ENCODE peak calls at places on chromosomes 16 and 17, in nine cellular contexts. K is mucosa of descending colon, Y is heart right ventricle, A is left lung, V is K562, X is Panc1, B is right cardiac atrium, Q is heart left ventricle, D is body of pancreas. N is an unnamed sample.

GRCh38 chr17:17849147-17849820 is 12.5 kb upstream of the SREBF1 start:
- ATAC-seq in K (peak), Y (peak), A (peak), V (peak), X (peak), B (peak), Q (peak), D (peak), N (peak)

GRCh38 chr17:5730373-5730772 is 146.1 kb upstream of the NLRP1 start:
- ATAC-seq in K (no peak), Y (no peak), A (no peak), V (no peak), X (no peak), B (no peak), Q (no peak), D (no peak), N (no peak)

GRCh38 chr17:82106697-82107305 is 8.8 kb upstream of the FASN start:
- ATAC-seq in K (peak), Y (peak), A (peak), V (no peak), X (peak), B (peak), Q (no peak), D (peak), N (peak)

GRCh38 chr17:76188213-76189060 is 47.4 kb upstream of the FOXJ1 start:
- ATAC-seq in K (no peak), Y (no peak), A (no peak), V (peak), X (no peak), B (no peak), Q (no peak), D (no peak), N (no peak)

GRCh38 chr16:87822571-87822970 is 46.7 kb downstream of the SLC7A5 start:
- ATAC-seq in K (no peak), Y (no peak), A (no peak), V (no peak), X (no peak), B (no peak), Q (no peak), D (no peak), N (no peak)

GRCh38 chr17:10758062-10758461 is 28.2 kb upstream of the TMEM220 start:
- ATAC-seq in K (no peak), Y (no peak), A (no peak), V (no peak), X (no peak), B (no peak), Q (no peak), D (no peak), N (no peak)

GRCh38 chr17:44147812-44148211 is 6.1 kb downstream of the HROB start:
- ATAC-seq in K (no peak), Y (peak), A (no peak), V (no peak), X (no peak), B (peak), Q (peak), D (no peak), N (no peak)

GRCh38 chr17:41556931-41557330 is 14.9 kb downstream of the KRT9 start:
- ATAC-seq in K (no peak), Y (no peak), A (no peak), V (no peak), X (no peak), B (no peak), Q (no peak), D (no peak), N (no peak)

GRCh38 chr16:27383511-27384243 is 18.3 kb upstream of the IL21R start:
- ATAC-seq in K (peak), Y (peak), A (peak), V (no peak), X (no peak), B (peak), Q (no peak), D (no peak), N (peak)

GRCh38 chr16:50539053-50539615 is 9.1 kb upstream of the NKD1 start:
- ATAC-seq in K (no peak), Y (no peak), A (no peak), V (no peak), X (no peak), B (no peak), Q (no peak), D (no peak), N (no peak)

GRCh38 chr16:78060295-78060694 is 37.9 kb downstream of the CLEC3A start:
- ATAC-seq in K (no peak), Y (no peak), A (no peak), V (no peak), X (no peak), B (no peak), Q (no peak), D (no peak), N (no peak)

GRCh38 chr17:31882571-31882970 is 18.9 kb downstream of the UTP6 start:
- ATAC-seq in K (no peak), Y (no peak), A (no peak), V (no peak), X (no peak), B (no peak), Q (no peak), D (no peak), N (no peak)

GRCh38 chr17:66898536-66898935 is 63.6 kb downstream of the CACNG5 start:
- ATAC-seq in K (no peak), Y (no peak), A (no peak), V (no peak), X (no peak), B (no peak), Q (no peak), D (no peak), N (no peak)

GRCh38 chr16:2237552-2238395 is 1.5 kb downstream of the DNASE1L2 start:
- ATAC-seq in K (peak), Y (peak), A (peak), V (no peak), X (peak), B (peak), Q (no peak), D (peak), N (peak)

GRCh38 chr17:39791296-39791992 is 53.7 kb downstream of the GRB7 start:
- ATAC-seq in K (no peak), Y (no peak), A (no peak), V (no peak), X (no peak), B (no peak), Q (no peak), D (no peak), N (no peak)

GRCh38 chr16:89123001-89123830 is 29.6 kb downstream of the ACSF3 start:
- ATAC-seq in K (no peak), Y (no peak), A (no peak), V (no peak), X (no peak), B (no peak), Q (no peak), D (no peak), N (no peak)

GRCh38 chr17:63774141-63774981 is at the start of gene DDX42:
- ATAC-seq in K (peak), Y (peak), A (peak), V (peak), X (peak), B (peak), Q (no peak), D (peak), N (peak)

GRCh38 chr16:72371307-72372081 is 199.5 kb upstream of the PMFBP1 start:
- ATAC-seq in K (no peak), Y (no peak), A (peak), V (no peak), X (no peak), B (no peak), Q (no peak), D (no peak), N (no peak)

GRCh38 chr17:20852541-20853370 is 190.1 kb downstream of the USP22 start:
- ATAC-seq in K (no peak), Y (peak), A (no peak), V (peak), X (peak), B (peak), Q (no peak), D (no peak), N (no peak)

GRCh38 chr16:3054965-3055733 is 8.8 kb downstream of the MMP25 start:
- ATAC-seq in K (no peak), Y (no peak), A (no peak), V (no peak), X (no peak), B (no peak), Q (no peak), D (no peak), N (no peak)

GRCh38 chr16:70638814-70639792 is 7.3 kb upstream of the IL34 start:
- ATAC-seq in K (peak), Y (peak), A (peak), V (peak), X (no peak), B (peak), Q (no peak), D (no peak), N (peak)

GRCh38 chr17:67639997-67640396 is 77.7 kb upstream of the NOL11 start:
- ATAC-seq in K (no peak), Y (no peak), A (no peak), V (no peak), X (no peak), B (peak), Q (peak), D (no peak), N (no peak)

GRCh38 chr16:4987250-4987579 is 29.1 kb downstream of the SEC14L5 start:
- ATAC-seq in K (no peak), Y (no peak), A (no peak), V (no peak), X (peak), B (no peak), Q (no peak), D (peak), N (no peak)

GRCh38 chr17:73325527-73325842 is 13.7 kb upstream of the CDC42EP4 start:
- ATAC-seq in K (peak), Y (peak), A (peak), V (peak), X (peak), B (peak), Q (no peak), D (peak), N (peak)

GRCh38 chr16:84577034-84577803 is 40.7 kb downstream of the COTL1 start:
- ATAC-seq in K (peak), Y (no peak), A (no peak), V (no peak), X (no peak), B (no peak), Q (no peak), D (no peak), N (no peak)

GRCh38 chr16:11500720-11501346 is 85.9 kb downstream of the LITAF start:
- ATAC-seq in K (no peak), Y (no peak), A (no peak), V (peak), X (no peak), B (no peak), Q (no peak), D (no peak), N (no peak)

GRCh38 chr16:67149276-67150057 is 1.3 kb downstream of the B3GNT9 start:
- ATAC-seq in K (no peak), Y (no peak), A (no peak), V (no peak), X (no peak), B (no peak), Q (no peak), D (no peak), N (no peak)

GRCh38 chr17:17141860-17142552 is 64.1 kb downstream of the PLD6 start:
- ATAC-seq in K (peak), Y (peak), A (peak), V (peak), X (no peak), B (no peak), Q (no peak), D (no peak), N (peak)

GRCh38 chr17:74921045-74921681 is 1.9 kb downstream of the USH1G start:
- ATAC-seq in K (no peak), Y (no peak), A (no peak), V (no peak), X (peak), B (peak), Q (no peak), D (no peak), N (no peak)

GRCh38 chr16:50671644-50672260 is 9.4 kb downstream of the SNX20 start:
- ATAC-seq in K (peak), Y (no peak), A (no peak), V (peak), X (no peak), B (no peak), Q (no peak), D (no peak), N (no peak)

GRCh38 chr16:84955427-84955826 is 55.9 kb downstream of the ZDHHC7 start:
- ATAC-seq in K (no peak), Y (no peak), A (no peak), V (no peak), X (no peak), B (no peak), Q (no peak), D (peak), N (no peak)

GRCh38 chr17:373616-374225 is 21.1 kb upstream of the RPH3AL start:
- ATAC-seq in K (peak), Y (peak), A (no peak), V (no peak), X (no peak), B (peak), Q (no peak), D (no peak), N (peak)

GRCh38 chr17:48420823-48421222 is 9.2 kb downstream of the SKAP1 start:
- ATAC-seq in K (no peak), Y (no peak), A (no peak), V (no peak), X (no peak), B (no peak), Q (no peak), D (no peak), N (no peak)

GRCh38 chr16:16141784-16142396 is 81.4 kb downstream of the ABCC6 start:
- ATAC-seq in K (no peak), Y (no peak), A (no peak), V (no peak), X (no peak), B (no peak), Q (no peak), D (peak), N (no peak)

GRCh38 chr17:59627770-59628171 is 8.1 kb downstream of the CLTC start:
- ATAC-seq in K (no peak), Y (peak), A (peak), V (no peak), X (no peak), B (no peak), Q (no peak), D (no peak), N (no peak)

GRCh38 chr17:30212750-30213149 is 22.7 kb downstream of the SLC6A4 start:
- ATAC-seq in K (no peak), Y (no peak), A (no peak), V (peak), X (peak), B (no peak), Q (no peak), D (no peak), N (no peak)

GRCh38 chr17:80160536-80160935 is 9.3 kb upstream of the CARD14 start:
- ATAC-seq in K (peak), Y (no peak), A (no peak), V (no peak), X (peak), B (no peak), Q (no peak), D (no peak), N (no peak)

DNA sequence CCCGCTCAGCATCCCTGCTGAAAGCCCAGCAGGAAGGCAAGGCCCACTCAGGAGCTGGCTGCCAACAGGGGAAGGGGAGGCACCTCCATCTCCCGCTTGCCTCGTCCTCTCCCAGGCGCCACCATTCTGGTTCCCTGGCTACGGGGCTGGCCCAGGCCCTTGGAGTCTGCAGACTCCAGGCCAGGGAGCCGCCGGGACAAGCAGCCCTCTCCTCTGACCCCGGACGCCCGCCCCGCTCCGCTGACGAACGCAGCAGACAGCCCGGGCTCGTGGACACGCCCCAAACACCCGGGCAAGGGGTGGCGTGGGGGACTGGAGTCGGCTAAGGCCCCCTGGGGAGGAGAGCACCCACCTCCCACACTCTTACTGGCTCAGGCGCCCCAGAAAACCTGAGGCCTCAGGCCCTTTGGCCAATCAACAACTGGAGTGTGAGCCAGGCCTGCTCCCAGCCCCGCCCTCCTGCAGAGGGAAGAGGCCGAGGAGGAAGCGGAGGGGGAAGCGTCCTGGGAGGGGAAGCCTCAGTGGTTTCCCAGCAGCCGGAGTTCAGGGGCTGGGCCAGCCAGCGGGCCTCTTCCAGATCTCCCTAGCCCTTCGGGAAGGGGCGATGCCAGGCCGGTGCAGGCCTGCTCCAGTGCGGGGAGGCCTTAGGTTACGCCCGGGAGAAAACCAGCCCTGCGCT is 4.2 kb downstream of the MNT start:
- ATAC-seq in K (peak), Y (peak), A (peak), V (peak), X (peak), B (peak), Q (peak), D (peak), N (peak)
- H3K4me3 ChIP-seq in K (peak), Y (peak), A (peak), V (peak), X (peak), B (peak), Q (peak), D (no peak), N (peak)

GRCh38 chr17:57665128-57665527 is 80.0 kb downstream of the CCDC182 start:
- ATAC-seq in K (no peak), Y (no peak), A (no peak), V (no peak), X (no peak), B (no peak), Q (no peak), D (no peak), N (no peak)

GRCh38 chr17:57662644-57663308 is 82.3 kb downstream of the CCDC182 start:
- ATAC-seq in K (peak), Y (peak), A (peak), V (peak), X (peak), B (peak), Q (peak), D (peak), N (peak)

GRCh38 chr17:57663326-57664070 is 81.6 kb downstream of the CCDC182 start:
- ATAC-seq in K (no peak), Y (no peak), A (no peak), V (no peak), X (no peak), B (no peak), Q (no peak), D (no peak), N (no peak)

GRCh38 chr17:57665696-57666095 is 79.4 kb downstream of the CCDC182 start:
- ATAC-seq in K (no peak), Y (no peak), A (no peak), V (no peak), X (no peak), B (no peak), Q (no peak), D (no peak), N (no peak)

GRCh38 chr17:57662021-57662420 is 83.1 kb downstream of the CCDC182 start:
- ATAC-seq in K (no peak), Y (no peak), A (no peak), V (no peak), X (no peak), B (no peak), Q (no peak), D (no peak), N (no peak)
- H3K4me3 ChIP-seq in K (no peak), Y (no peak), A (no peak), V (no peak), X (no peak), B (no peak), Q (no peak), D (no peak), N (no peak)

DNA sequence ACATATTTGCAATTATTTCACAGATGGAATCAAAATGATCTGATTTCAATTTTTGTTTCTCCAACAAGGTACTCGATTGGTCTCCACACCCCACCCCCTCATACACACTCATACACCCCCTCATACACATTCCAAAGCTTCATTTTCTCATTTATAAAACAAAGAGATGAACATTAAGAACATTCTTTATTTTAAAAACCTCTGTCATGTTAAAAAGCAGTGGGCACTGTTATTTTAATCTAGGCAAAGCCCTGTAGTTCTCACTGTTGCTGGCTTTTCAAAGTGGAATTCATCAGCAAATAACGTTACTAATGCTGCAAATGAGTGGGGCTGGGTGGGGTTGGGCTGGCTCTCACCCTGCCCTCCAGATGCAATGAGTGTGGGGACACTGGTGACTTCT is 289.6 kb upstream of the ASIC2 start:
- ATAC-seq in K (no peak), Y (no peak), A (no peak), V (no peak), X (no peak), B (no peak), Q (no peak), D (no peak), N (no peak)
- H3K4me3 ChIP-seq in K (no peak), Y (no peak), A (no peak), V (no peak), X (no peak), B (no peak), Q (no peak), D (no peak), N (no peak)

GRCh38 chr17:77439382-77440013 is 298.7 kb downstream of the SEC14L1 start:
- ATAC-seq in K (no peak), Y (no peak), A (no peak), V (no peak), X (no peak), B (no peak), Q (no peak), D (no peak), N (no peak)
- H3K4me3 ChIP-seq in K (no peak), Y (no peak), A (no peak), V (no peak), X (no peak), B (no peak), Q (no peak), D (no peak), N (no peak)